ENCODE peak calls at places on chromosomes 6 and 20, in five cellular contexts. Q is heart left ventricle, Z is HCT116, J is spleen, H is body of pancreas. U is an unnamed sample. For H3K27me3, the result is how much of the 10 kb centered on the place peaks cover.

GRCh38 chr20:64146301-64146935 is 17.8 kb upstream of the MYT1 start:
- DNase-seq in Q (no peak), Z (no peak), J (peak), H (peak), U (no peak)

GRCh38 chr6:7163661-7164071 is 55.9 kb downstream of the RREB1 start:
- DNase-seq in Q (no peak), Z (no peak), J (no peak), H (no peak), U (no peak)

GRCh38 chr6:151154418-151154817 is 85.3 kb upstream of the AKAP12 start:
- DNase-seq in Q (peak), Z (no peak), J (no peak), H (peak), U (no peak)

GRCh38 chr6:89198235-89198634 is 18.9 kb downstream of the GABRR1 start:
- DNase-seq in Q (no peak), Z (no peak), J (no peak), H (no peak), U (no peak)

GRCh38 chr6:52361347-52361944 is 505 bp upstream of the PAQR8 start:
- DNase-seq in Q (peak), Z (no peak), J (peak), H (no peak), U (peak)

GRCh38 chr6:6972456-6972855 is 135.3 kb upstream of the RREB1 start:
- DNase-seq in Q (no peak), Z (no peak), J (no peak), H (peak), U (no peak)

GRCh38 chr6:157080986-157081391 is 242.3 kb downstream of the TMEM242 start:
- DNase-seq in Q (no peak), Z (no peak), J (no peak), H (no peak), U (no peak)

GRCh38 chr6:48959401-48960060 is 503.5 kb downstream of the MMUT start:
- DNase-seq in Q (no peak), Z (no peak), J (no peak), H (no peak), U (no peak)

GRCh38 chr20:24465730-24466129 is 3.7 kb upstream of the SYNDIG1 start:
- DNase-seq in Q (peak), Z (no peak), J (no peak), H (no peak), U (no peak)

GRCh38 chr20:51077601-51078000 is 54.7 kb upstream of the KCNG1 start:
- DNase-seq in Q (no peak), Z (no peak), J (no peak), H (no peak), U (no peak)

GRCh38 chr6:105164418-105164817 is 15.4 kb downstream of the POPDC3 start:
- DNase-seq in Q (no peak), Z (no peak), J (no peak), H (no peak), U (no peak)

GRCh38 chr6:164331026-164331425 is 916.5 kb downstream of the QKI start:
- DNase-seq in Q (no peak), Z (no peak), J (no peak), H (no peak), U (no peak)

GRCh38 chr6:43412541-43412940 is 14.8 kb upstream of the ABCC10 start:
- DNase-seq in Q (no peak), Z (no peak), J (no peak), H (no peak), U (no peak)

GRCh38 chr6:47414517-47415167 is 62.9 kb upstream of the CD2AP start:
- DNase-seq in Q (no peak), Z (no peak), J (no peak), H (peak), U (no peak)

GRCh38 chr6:20092071-20092566 is 120.2 kb downstream of the MBOAT1 start:
- DNase-seq in Q (no peak), Z (peak), J (no peak), H (no peak), U (no peak)

GRCh38 chr6:100435299-100435698 is 29.4 kb downstream of the SIM1 start:
- DNase-seq in Q (no peak), Z (peak), J (no peak), H (no peak), U (no peak)

GRCh38 chr20:17647391-17648305 is 34.4 kb downstream of the RRBP1 start:
- DNase-seq in Q (peak), Z (no peak), J (peak), H (no peak), U (no peak)

GRCh38 chr6:163904161-163904560 is 489.6 kb downstream of the QKI start:
- DNase-seq in Q (no peak), Z (no peak), J (no peak), H (no peak), U (no peak)

GRCh38 chr20:50534567-50534966 is 24.4 kb downstream of the PTPN1 start:
- DNase-seq in Q (no peak), Z (no peak), J (no peak), H (no peak), U (no peak)

GRCh38 chr6:135738646-135739045 is 112.9 kb upstream of the PDE7B start:
- DNase-seq in Q (no peak), Z (no peak), J (no peak), H (no peak), U (no peak)

GRCh38 chr6:147054158-147054557 is 150.1 kb upstream of the STXBP5 start:
- DNase-seq in Q (no peak), Z (no peak), J (no peak), H (no peak), U (no peak)

DNA sequence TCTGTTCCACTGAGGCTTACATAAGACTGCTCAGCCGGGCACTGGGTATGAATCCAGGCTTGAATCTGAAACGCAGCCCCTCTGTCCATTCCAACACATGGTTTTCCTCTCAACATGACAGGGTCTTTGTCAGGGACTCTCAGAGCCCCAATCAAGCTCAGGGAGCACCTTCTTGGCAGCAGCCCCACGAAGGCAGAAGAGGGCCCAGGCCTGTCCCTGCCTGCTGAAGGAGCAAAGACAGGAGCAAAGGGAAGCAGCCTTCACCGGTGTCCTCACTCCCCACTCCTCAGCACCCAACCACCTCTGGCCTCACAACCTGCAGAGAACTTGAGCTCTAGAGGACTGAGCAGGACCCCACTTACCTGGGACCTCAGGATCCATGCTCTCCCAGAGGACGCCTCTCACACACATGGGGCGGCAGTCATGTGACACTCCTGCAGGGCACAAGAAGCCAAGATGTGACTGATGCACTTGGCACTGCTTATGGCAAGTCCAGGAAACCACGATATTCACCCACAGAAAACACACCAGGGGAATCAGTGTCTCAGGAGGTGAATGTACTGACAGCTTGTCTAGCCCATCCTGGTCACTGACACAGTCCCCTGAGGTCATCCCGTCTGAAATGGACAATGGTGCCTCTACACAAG is 4.3 kb downstream of the SNHG17 start:
- DNase-seq in Q (no peak), Z (no peak), J (no peak), H (no peak), U (no peak)
- H3K27me3 ChIP-seq in Q (under half), Z (under half), J (under half), H (under half), U (under half)

GRCh38 chr20:5634894-5635293 is 115.3 kb upstream of the SHLD1 start:
- DNase-seq in Q (no peak), Z (no peak), J (no peak), H (no peak), U (no peak)
- TF ChIP-seq POLR2A in Q (no peak), Z (no peak), J (no peak), H (no peak), U (no peak)

GRCh38 chr20:63044605-63045004 is 37.8 kb upstream of the BHLHE23 start:
- DNase-seq in Q (peak), Z (no peak), J (peak), H (no peak), U (no peak)
- H3K27me3 ChIP-seq in Q (under half), Z (under half), J (under half), H (under half), U (under half)

GRCh38 chr6:169213814-169214520 is 39.7 kb downstream of the THBS2 start:
- DNase-seq in Q (no peak), Z (no peak), J (peak), H (no peak), U (peak)

GRCh38 chr6:169211881-169212280 is 41.8 kb downstream of the THBS2 start:
- DNase-seq in Q (no peak), Z (no peak), J (no peak), H (no peak), U (no peak)

GRCh38 chr6:169215201-169215661 is 38.4 kb downstream of the THBS2 start:
- DNase-seq in Q (no peak), Z (no peak), J (no peak), H (no peak), U (no peak)

GRCh38 chr6:169212436-169212835 is 41.2 kb downstream of the THBS2 start:
- DNase-seq in Q (no peak), Z (no peak), J (no peak), H (no peak), U (no peak)

DNA sequence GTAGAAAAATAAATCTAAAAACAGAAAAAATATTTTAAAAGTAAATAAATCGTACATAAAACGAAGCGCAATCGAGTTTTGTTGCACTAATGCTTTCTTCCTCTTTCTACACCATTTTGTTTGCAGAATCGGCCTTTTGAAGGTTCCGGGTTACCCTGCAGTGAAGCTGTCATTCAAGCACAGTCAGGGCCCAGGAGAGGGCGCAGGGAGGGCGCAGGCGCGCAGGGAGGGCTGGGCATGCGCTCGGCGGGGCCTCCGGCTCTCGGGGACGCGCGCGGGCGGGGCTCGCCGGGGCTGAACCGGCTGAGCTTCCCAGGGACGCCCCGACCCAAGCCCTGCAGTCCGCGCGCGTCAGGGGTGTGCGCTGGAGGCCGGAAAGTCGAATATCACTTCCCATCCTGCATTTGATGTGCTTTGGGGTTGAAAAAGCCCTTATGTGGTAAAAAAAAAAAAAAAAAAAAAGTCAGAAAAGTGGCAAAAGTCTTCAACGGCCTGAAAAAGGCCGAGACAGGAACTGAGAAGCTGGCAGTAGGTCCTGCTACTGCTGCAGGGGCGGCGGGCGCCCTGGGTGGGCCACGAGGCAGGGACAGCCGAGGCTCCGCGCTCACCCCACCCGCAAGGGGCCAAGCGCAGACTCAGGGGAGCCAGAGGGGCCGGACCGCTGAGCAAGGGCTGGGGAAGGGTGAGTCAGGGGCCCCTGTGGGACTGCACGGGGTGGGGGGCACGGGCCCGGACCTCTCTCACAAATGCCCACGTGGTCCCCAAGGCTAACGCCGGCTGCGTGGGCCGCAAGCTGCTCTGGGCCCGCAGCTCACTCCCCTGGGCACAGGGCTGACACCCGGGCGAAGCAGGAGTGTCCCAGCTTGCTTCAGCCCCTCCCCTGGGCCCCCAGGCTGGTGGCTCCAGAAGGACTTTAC is 40.5 kb downstream of the THBS2 start:
- DNase-seq in Q (peak), Z (peak), J (peak), H (peak), U (peak)
- TF ChIP-seq POLR2A in Q (peak), Z (no peak), J (no peak), H (peak), U (peak)

GRCh38 chr20:46893877-46894578 is 615 bp upstream of the EYA2 start:
- DNase-seq in Q (no peak), Z (no peak), J (no peak), H (no peak), U (no peak)

GRCh38 chr20:46894579-46894958 is at the start of gene EYA2:
- DNase-seq in Q (no peak), Z (no peak), J (no peak), H (no peak), U (peak)

GRCh38 chr20:46894971-46895905 is 595 bp downstream of the EYA2 start:
- DNase-seq in Q (no peak), Z (no peak), J (no peak), H (no peak), U (no peak)

GRCh38 chr20:46897471-46897870 is 2.8 kb downstream of the EYA2 start:
- DNase-seq in Q (no peak), Z (no peak), J (no peak), H (no peak), U (no peak)

GRCh38 chr20:46895906-46896242 is 1.2 kb downstream of the EYA2 start:
- DNase-seq in Q (no peak), Z (no peak), J (no peak), H (no peak), U (no peak)
- H3K27me3 ChIP-seq in Q (under half), Z (under half), J (under half), H (under half), U (under half)

DNA sequence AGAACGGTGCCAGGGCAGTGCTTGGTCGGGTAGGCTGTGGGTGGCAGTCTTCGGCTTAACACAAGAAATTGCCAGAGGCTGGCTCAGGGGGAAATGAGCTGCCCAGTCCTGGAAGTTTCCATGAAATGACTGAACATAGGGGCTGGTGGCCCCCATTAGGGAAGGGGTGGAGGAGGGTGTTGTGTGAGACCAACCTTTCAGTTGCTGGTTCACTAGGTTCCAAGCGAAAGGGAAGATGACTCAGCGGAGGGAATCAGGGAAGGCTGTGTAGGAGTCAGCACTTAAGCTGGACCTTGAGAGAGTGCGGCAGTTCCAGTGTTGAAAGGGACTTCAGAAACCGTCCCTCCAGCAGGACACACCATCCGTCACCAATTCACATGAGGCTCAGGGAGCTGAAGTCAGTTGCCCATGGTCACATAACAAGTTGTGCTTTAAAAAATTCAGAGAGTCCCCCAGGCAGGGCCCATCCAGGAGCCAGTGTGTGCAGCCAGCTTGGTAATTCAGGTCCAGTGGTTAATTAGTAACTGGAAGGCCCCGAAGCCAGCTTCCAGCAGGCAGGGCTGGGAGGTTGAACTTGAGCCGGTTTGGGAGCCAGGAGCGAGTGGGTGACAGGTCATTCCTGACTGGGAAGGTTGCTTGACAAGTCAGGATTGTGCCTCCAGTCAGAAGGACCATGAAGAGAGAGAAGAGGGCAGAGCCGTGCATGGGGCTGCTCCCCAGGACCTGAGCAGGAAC is at the start of gene SGK2:
- DNase-seq in Q (no peak), Z (no peak), J (peak), H (peak), U (no peak)
- TF ChIP-seq POLR2A in Q (no peak), Z (no peak), J (no peak), H (peak), U (no peak)

DNA sequence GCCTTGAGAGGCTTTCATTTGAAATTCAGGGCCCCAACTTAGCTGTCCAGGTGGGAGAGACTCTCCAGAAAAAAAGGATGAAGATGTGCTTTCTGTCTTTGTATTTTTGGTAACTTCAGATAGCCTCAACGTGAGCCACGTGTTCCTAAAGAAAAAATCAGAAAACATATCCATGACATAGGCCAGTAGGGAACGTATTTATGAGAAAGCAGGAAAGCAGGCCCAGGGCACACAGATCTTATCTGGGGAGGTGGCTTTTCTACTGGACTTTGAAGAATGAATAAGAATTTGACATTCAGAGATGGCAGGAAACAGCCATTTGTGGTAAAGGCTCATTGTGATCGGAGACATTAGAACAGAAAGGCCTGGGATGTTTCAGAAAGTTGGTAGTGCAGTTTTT is 21.2 kb upstream of the EXOC2 start:
- DNase-seq in Q (no peak), Z (no peak), J (no peak), H (no peak), U (no peak)
- H3K27me3 ChIP-seq in Q (under half), Z (under half), J (under half), H (under half), U (under half)

U was measured in uterus.